ENCODE peak calls at places on chromosomes 1 and 21, in eight cellular contexts. One of them, this sample, is unnamed.

GRCh38 chr1:101410048-101410878 is 173.4 kb downstream of the S1PR1 start:
- DNase-seq in mucosa of gallbladder: no peak
- DNase-seq in substantia nigra: no peak
- DNase-seq in NCI-H1417: no peak
- DNase-seq in AML-193: no peak
- DNase-seq in OCI-LY7: peak
- DNase-seq in amygdala: no peak
- DNase-seq in fibroblast of the aortic adventitia: no peak
- DNase-seq in this sample: no peak

GRCh38 chr1:93186667-93187066 is 6.1 kb downstream of the CCDC18 start:
- DNase-seq in mucosa of gallbladder: no peak
- DNase-seq in substantia nigra: no peak
- DNase-seq in NCI-H1417: no peak
- DNase-seq in AML-193: peak
- DNase-seq in OCI-LY7: no peak
- DNase-seq in amygdala: no peak
- DNase-seq in fibroblast of the aortic adventitia: no peak
- DNase-seq in this sample: no peak

GRCh38 chr1:230696722-230697432 is 17.0 kb downstream of the AGT start:
- DNase-seq in mucosa of gallbladder: no peak
- DNase-seq in substantia nigra: no peak
- DNase-seq in NCI-H1417: no peak
- DNase-seq in AML-193: no peak
- DNase-seq in OCI-LY7: no peak
- DNase-seq in amygdala: no peak
- DNase-seq in fibroblast of the aortic adventitia: peak
- DNase-seq in this sample: no peak

GRCh38 chr1:189962171-189962570 is 515.5 kb downstream of the BRINP3 start:
- DNase-seq in mucosa of gallbladder: no peak
- DNase-seq in substantia nigra: no peak
- DNase-seq in NCI-H1417: no peak
- DNase-seq in AML-193: no peak
- DNase-seq in OCI-LY7: no peak
- DNase-seq in amygdala: no peak
- DNase-seq in fibroblast of the aortic adventitia: peak
- DNase-seq in this sample: no peak

GRCh38 chr1:15948091-15948591 is 27.8 kb downstream of the ZBTB17 start:
- DNase-seq in mucosa of gallbladder: no peak
- DNase-seq in substantia nigra: no peak
- DNase-seq in NCI-H1417: no peak
- DNase-seq in AML-193: no peak
- DNase-seq in OCI-LY7: peak
- DNase-seq in amygdala: no peak
- DNase-seq in fibroblast of the aortic adventitia: peak
- DNase-seq in this sample: no peak

GRCh38 chr1:21937372-21938121 is 437 bp upstream of the HSPG2 start:
- DNase-seq in mucosa of gallbladder: peak
- DNase-seq in substantia nigra: peak
- DNase-seq in NCI-H1417: peak
- DNase-seq in AML-193: peak
- DNase-seq in OCI-LY7: peak
- DNase-seq in amygdala: peak
- DNase-seq in fibroblast of the aortic adventitia: peak
- DNase-seq in this sample: peak

GRCh38 chr1:230568008-230568407 is 74.3 kb upstream of the COG2 start:
- DNase-seq in mucosa of gallbladder: peak
- DNase-seq in substantia nigra: no peak
- DNase-seq in NCI-H1417: no peak
- DNase-seq in AML-193: no peak
- DNase-seq in OCI-LY7: peak
- DNase-seq in amygdala: no peak
- DNase-seq in fibroblast of the aortic adventitia: peak
- DNase-seq in this sample: peak

GRCh38 chr21:39315603-39316002 is 2.2 kb upstream of the BRWD1 start:
- DNase-seq in mucosa of gallbladder: no peak
- DNase-seq in substantia nigra: no peak
- DNase-seq in NCI-H1417: no peak
- DNase-seq in AML-193: no peak
- DNase-seq in OCI-LY7: peak
- DNase-seq in amygdala: no peak
- DNase-seq in fibroblast of the aortic adventitia: no peak
- DNase-seq in this sample: no peak

GRCh38 chr1:15993666-15994065 is 10.4 kb upstream of the SRARP start:
- DNase-seq in mucosa of gallbladder: no peak
- DNase-seq in substantia nigra: no peak
- DNase-seq in NCI-H1417: no peak
- DNase-seq in AML-193: no peak
- DNase-seq in OCI-LY7: no peak
- DNase-seq in amygdala: no peak
- DNase-seq in fibroblast of the aortic adventitia: no peak
- DNase-seq in this sample: no peak

GRCh38 chr1:68590473-68590872 is 93.6 kb upstream of the DEPDC1 start:
- DNase-seq in mucosa of gallbladder: no peak
- DNase-seq in substantia nigra: no peak
- DNase-seq in NCI-H1417: no peak
- DNase-seq in AML-193: no peak
- DNase-seq in OCI-LY7: no peak
- DNase-seq in amygdala: no peak
- DNase-seq in fibroblast of the aortic adventitia: no peak
- DNase-seq in this sample: no peak

GRCh38 chr1:232137066-232137465 is 492.9 kb downstream of the SIPA1L2 start:
- DNase-seq in mucosa of gallbladder: no peak
- DNase-seq in substantia nigra: no peak
- DNase-seq in NCI-H1417: no peak
- DNase-seq in AML-193: no peak
- DNase-seq in OCI-LY7: no peak
- DNase-seq in amygdala: no peak
- DNase-seq in fibroblast of the aortic adventitia: no peak
- DNase-seq in this sample: no peak

This sample was measured in anterior cingulate cortex.